ENCODE peak calls at places on chromosomes 4 and X, in nine cellular contexts. One of them, this sample, is unnamed.
A peak's percentile ranks its signal among the peaks of the same experiment; 100 is the strongest.

GRCh38 chr4:145545538-145546224 is 64.0 kb downstream of the SMAD1 start:
- DNase-seq in thyroid gland: no peak
- DNase-seq in tibial nerve: no peak
- DNase-seq in Panc1: peak; percentile 74
- DNase-seq in left lung: no peak
- DNase-seq in A549: peak; percentile 14
- DNase-seq in MM.1S: no peak
- DNase-seq in Peyer's patch: no peak
- DNase-seq in uterus: peak; percentile 58
- DNase-seq in this sample: peak; percentile 97

GRCh38 chrX:10507876-10508275 is 112.5 kb downstream of the MID1 start:
- DNase-seq in Peyer's patch: no peak
- DNase-seq in uterus: no peak
- DNase-seq in Panc1: no peak
- DNase-seq in tibial nerve: no peak
- DNase-seq in left lung: no peak
- DNase-seq in MM.1S: no peak
- DNase-seq in thyroid gland: no peak
- DNase-seq in A549: no peak
- DNase-seq in this sample: no peak

GRCh38 chr4:184961693-184962092 is 56.6 kb upstream of the HELT start:
- DNase-seq in Peyer's patch: no peak
- DNase-seq in MM.1S: no peak
- DNase-seq in tibial nerve: no peak
- DNase-seq in uterus: no peak
- DNase-seq in thyroid gland: no peak
- DNase-seq in Panc1: no peak
- DNase-seq in left lung: peak; percentile 76
- DNase-seq in A549: no peak
- DNase-seq in this sample: no peak

GRCh38 chrX:101160001-101160400 is 59.6 kb upstream of the DRP2 start:
- DNase-seq in MM.1S: no peak
- DNase-seq in tibial nerve: no peak
- DNase-seq in left lung: no peak
- DNase-seq in Peyer's patch: no peak
- DNase-seq in A549: no peak
- DNase-seq in uterus: no peak
- DNase-seq in Panc1: no peak
- DNase-seq in thyroid gland: no peak
- DNase-seq in this sample: no peak

GRCh38 chr4:31366041-31366440 is 645.9 kb downstream of the PCDH7 start:
- DNase-seq in uterus: no peak
- DNase-seq in thyroid gland: no peak
- DNase-seq in Peyer's patch: no peak
- DNase-seq in tibial nerve: no peak
- DNase-seq in MM.1S: no peak
- DNase-seq in A549: no peak
- DNase-seq in left lung: no peak
- DNase-seq in Panc1: no peak
- DNase-seq in this sample: peak; percentile 29

GRCh38 chr4:109947457-109947856 is 34.8 kb downstream of the EGF start:
- DNase-seq in A549: no peak
- DNase-seq in MM.1S: no peak
- DNase-seq in uterus: no peak
- DNase-seq in left lung: no peak
- DNase-seq in Panc1: no peak
- DNase-seq in tibial nerve: no peak
- DNase-seq in Peyer's patch: no peak
- DNase-seq in thyroid gland: no peak
- DNase-seq in this sample: peak; percentile 15

GRCh38 chrX:134718329-134719317 is 60.4 kb upstream of the PLAC1 start:
- DNase-seq in left lung: no peak
- DNase-seq in MM.1S: peak; percentile 72
- DNase-seq in tibial nerve: no peak
- DNase-seq in Peyer's patch: no peak
- DNase-seq in Panc1: peak; percentile 75
- DNase-seq in A549: peak; percentile 80
- DNase-seq in thyroid gland: peak; percentile 60
- DNase-seq in uterus: peak; percentile 52
- DNase-seq in this sample: peak; percentile 94

GRCh38 chr4:108010167-108010566 is 20.5 kb downstream of the HADH start:
- DNase-seq in left lung: no peak
- DNase-seq in tibial nerve: no peak
- DNase-seq in thyroid gland: no peak
- DNase-seq in uterus: no peak
- DNase-seq in A549: no peak
- DNase-seq in Panc1: no peak
- DNase-seq in MM.1S: no peak
- DNase-seq in Peyer's patch: no peak
- DNase-seq in this sample: peak; percentile 55

GRCh38 chr4:160685729-160686128 is 1478.1 kb downstream of the FSTL5 start:
- DNase-seq in A549: no peak
- DNase-seq in MM.1S: no peak
- DNase-seq in uterus: no peak
- DNase-seq in thyroid gland: no peak
- DNase-seq in left lung: no peak
- DNase-seq in tibial nerve: no peak
- DNase-seq in Peyer's patch: no peak
- DNase-seq in Panc1: no peak
- DNase-seq in this sample: no peak

GRCh38 chr4:176043838-176044588 is 21.6 kb upstream of the WDR17 start:
- DNase-seq in A549: no peak
- DNase-seq in MM.1S: no peak
- DNase-seq in uterus: no peak
- DNase-seq in Panc1: no peak
- DNase-seq in tibial nerve: no peak
- DNase-seq in thyroid gland: no peak
- DNase-seq in Peyer's patch: no peak
- DNase-seq in left lung: peak; percentile 53
- DNase-seq in this sample: no peak

GRCh38 chrX:45164021-45164621 is 36.6 kb downstream of the DIPK2B start:
- DNase-seq in MM.1S: no peak
- DNase-seq in thyroid gland: peak; percentile 57
- DNase-seq in left lung: no peak
- DNase-seq in uterus: no peak
- DNase-seq in Peyer's patch: no peak
- DNase-seq in Panc1: no peak
- DNase-seq in A549: no peak
- DNase-seq in tibial nerve: no peak
- DNase-seq in this sample: peak; percentile 17

GRCh38 chrX:151973262-151973661 is 1.2 kb downstream of the GABRE start:
- DNase-seq in MM.1S: no peak
- DNase-seq in Peyer's patch: no peak
- DNase-seq in thyroid gland: no peak
- DNase-seq in tibial nerve: no peak
- DNase-seq in uterus: no peak
- DNase-seq in Panc1: no peak
- DNase-seq in A549: no peak
- DNase-seq in left lung: no peak
- DNase-seq in this sample: no peak
- H3K4me3 ChIP-seq in MM.1S: no peak overlapping the region
- H3K4me3 ChIP-seq in Peyer's patch: no peak overlapping the region
- H3K4me3 ChIP-seq in thyroid gland: peak overlapping the region; percentile 48
- H3K4me3 ChIP-seq in tibial nerve: peak overlapping the region; percentile 61
- H3K4me3 ChIP-seq in uterus: peak overlapping the region; percentile 29
- H3K4me3 ChIP-seq in Panc1: no peak overlapping the region
- H3K4me3 ChIP-seq in A549: peak overlapping the region; percentile 76
- H3K4me3 ChIP-seq in left lung: no peak overlapping the region
- H3K4me3 ChIP-seq in this sample: peak overlapping the region; percentile 64

GRCh38 chr4:73870778-73871177 is 1.6 kb downstream of the CXCL1 start:
- DNase-seq in uterus: no peak
- DNase-seq in Peyer's patch: no peak
- DNase-seq in tibial nerve: no peak
- DNase-seq in Panc1: no peak
- DNase-seq in A549: no peak
- DNase-seq in thyroid gland: no peak
- DNase-seq in left lung: no peak
- DNase-seq in MM.1S: no peak
- DNase-seq in this sample: peak; percentile 63

GRCh38 chr4:73871911-73872310 is 2.7 kb downstream of the CXCL1 start:
- DNase-seq in tibial nerve: no peak
- DNase-seq in Peyer's patch: no peak
- DNase-seq in A549: no peak
- DNase-seq in MM.1S: no peak
- DNase-seq in Panc1: no peak
- DNase-seq in thyroid gland: no peak
- DNase-seq in uterus: no peak
- DNase-seq in left lung: no peak
- DNase-seq in this sample: peak; percentile 62

GRCh38 chr4:73868206-73869129 is 725 bp upstream of the CXCL1 start:
- DNase-seq in thyroid gland: no peak
- DNase-seq in left lung: no peak
- DNase-seq in Peyer's patch: no peak
- DNase-seq in uterus: no peak
- DNase-seq in A549: peak; percentile 13
- DNase-seq in MM.1S: no peak
- DNase-seq in tibial nerve: no peak
- DNase-seq in Panc1: no peak
- DNase-seq in this sample: peak; percentile 53

GRCh38 chr4:73869130-73870055 is at the start of gene CXCL1:
- DNase-seq in left lung: peak; percentile 89
- DNase-seq in Peyer's patch: no peak
- DNase-seq in MM.1S: no peak
- DNase-seq in A549: peak; percentile 37
- DNase-seq in tibial nerve: peak; percentile 22
- DNase-seq in uterus: no peak
- DNase-seq in thyroid gland: peak; percentile 23
- DNase-seq in Panc1: no peak
- DNase-seq in this sample: peak; percentile 73

DNA sequence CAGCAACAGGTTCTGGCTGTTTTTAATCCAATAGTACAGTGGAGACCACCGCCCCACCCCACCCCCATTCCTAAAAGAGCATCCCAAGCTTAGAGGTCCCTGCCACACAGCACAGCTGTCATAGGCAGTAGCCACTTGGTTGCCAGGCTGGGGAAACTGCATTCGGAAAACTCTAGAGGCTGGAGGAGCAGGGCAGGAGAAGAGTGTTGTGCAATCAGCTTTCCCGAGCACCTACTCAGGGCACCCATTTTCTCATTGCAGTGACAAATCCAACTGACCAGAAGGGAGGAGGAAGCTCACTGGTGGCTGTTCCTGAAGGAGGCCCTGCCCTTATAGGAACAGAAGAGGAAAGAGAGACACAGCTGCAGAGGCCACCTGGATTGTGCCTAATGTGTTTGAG is 1.1 kb downstream of the CXCL1 start:
- DNase-seq in Panc1: no peak
- DNase-seq in left lung: peak; percentile 51
- DNase-seq in Peyer's patch: no peak
- DNase-seq in thyroid gland: no peak
- DNase-seq in tibial nerve: no peak
- DNase-seq in uterus: no peak
- DNase-seq in MM.1S: no peak
- DNase-seq in A549: peak; percentile 8
- DNase-seq in this sample: peak; percentile 75
- H3K4me3 ChIP-seq in Panc1: peak overlapping the region; percentile 54
- H3K4me3 ChIP-seq in left lung: no peak overlapping the region
- H3K4me3 ChIP-seq in Peyer's patch: no peak overlapping the region
- H3K4me3 ChIP-seq in thyroid gland: no peak overlapping the region
- H3K4me3 ChIP-seq in tibial nerve: no peak overlapping the region
- H3K4me3 ChIP-seq in uterus: no peak overlapping the region
- H3K4me3 ChIP-seq in MM.1S: no peak overlapping the region
- H3K4me3 ChIP-seq in A549: peak overlapping the region; percentile 91
- H3K4me3 ChIP-seq in this sample: peak overlapping the region; percentile 67

DNA sequence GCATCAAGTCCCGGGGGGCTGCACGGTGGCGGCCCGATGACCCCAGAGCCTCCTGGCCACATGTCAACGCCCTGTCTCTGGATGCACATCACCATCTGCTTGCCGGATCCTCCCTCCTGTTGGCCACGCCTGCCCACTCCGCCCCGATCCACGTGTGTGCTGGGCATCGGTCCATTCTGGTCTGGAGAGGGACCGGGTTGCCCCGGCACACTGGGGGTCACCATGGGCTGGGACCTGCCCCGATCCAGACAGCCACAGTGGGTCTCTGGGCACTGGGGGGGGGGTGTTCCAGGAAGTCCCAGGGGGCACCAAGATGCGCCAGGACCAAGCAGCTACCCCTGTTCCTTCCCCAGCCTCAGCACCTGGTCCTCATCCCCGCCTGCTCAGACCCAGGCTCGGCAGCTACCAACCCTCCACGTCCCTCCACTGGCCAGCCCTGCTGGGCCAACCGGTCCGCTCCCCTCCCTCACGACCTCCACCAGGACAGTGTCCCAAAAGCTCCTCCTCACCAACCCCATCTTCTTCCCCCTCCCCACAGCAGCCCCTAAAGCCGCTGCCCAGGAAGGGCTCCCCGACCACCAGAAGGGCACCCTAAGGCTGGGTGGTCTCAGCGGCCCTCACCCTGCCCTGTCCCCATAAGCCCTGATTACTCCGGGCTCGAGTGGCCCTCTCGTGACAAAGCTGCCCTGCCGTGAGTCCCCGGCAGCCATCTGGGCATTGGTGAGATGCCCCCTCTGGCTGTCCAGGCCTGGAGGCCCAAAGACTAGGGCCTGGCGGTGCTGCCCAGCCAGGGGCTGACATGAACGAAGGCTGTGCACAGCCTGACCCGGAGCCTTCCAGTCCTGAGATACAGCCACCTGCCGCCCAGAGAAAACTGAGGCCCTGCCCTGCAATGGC is 4.6 kb downstream of the CTBP1 start:
- DNase-seq in uterus: peak; percentile 31
- DNase-seq in left lung: peak; percentile 65
- DNase-seq in tibial nerve: peak; percentile 1
- DNase-seq in Panc1: no peak
- DNase-seq in Peyer's patch: no peak
- DNase-seq in MM.1S: no peak
- DNase-seq in thyroid gland: no peak
- DNase-seq in A549: no peak
- DNase-seq in this sample: no peak
- H3K4me3 ChIP-seq in uterus: no peak overlapping the region
- H3K4me3 ChIP-seq in left lung: no peak overlapping the region
- H3K4me3 ChIP-seq in tibial nerve: peak overlapping the region; percentile 5
- H3K4me3 ChIP-seq in Panc1: no peak overlapping the region
- H3K4me3 ChIP-seq in Peyer's patch: no peak overlapping the region
- H3K4me3 ChIP-seq in MM.1S: no peak overlapping the region
- H3K4me3 ChIP-seq in thyroid gland: no peak overlapping the region
- H3K4me3 ChIP-seq in A549: no peak overlapping the region
- H3K4me3 ChIP-seq in this sample: no peak overlapping the region

DNA sequence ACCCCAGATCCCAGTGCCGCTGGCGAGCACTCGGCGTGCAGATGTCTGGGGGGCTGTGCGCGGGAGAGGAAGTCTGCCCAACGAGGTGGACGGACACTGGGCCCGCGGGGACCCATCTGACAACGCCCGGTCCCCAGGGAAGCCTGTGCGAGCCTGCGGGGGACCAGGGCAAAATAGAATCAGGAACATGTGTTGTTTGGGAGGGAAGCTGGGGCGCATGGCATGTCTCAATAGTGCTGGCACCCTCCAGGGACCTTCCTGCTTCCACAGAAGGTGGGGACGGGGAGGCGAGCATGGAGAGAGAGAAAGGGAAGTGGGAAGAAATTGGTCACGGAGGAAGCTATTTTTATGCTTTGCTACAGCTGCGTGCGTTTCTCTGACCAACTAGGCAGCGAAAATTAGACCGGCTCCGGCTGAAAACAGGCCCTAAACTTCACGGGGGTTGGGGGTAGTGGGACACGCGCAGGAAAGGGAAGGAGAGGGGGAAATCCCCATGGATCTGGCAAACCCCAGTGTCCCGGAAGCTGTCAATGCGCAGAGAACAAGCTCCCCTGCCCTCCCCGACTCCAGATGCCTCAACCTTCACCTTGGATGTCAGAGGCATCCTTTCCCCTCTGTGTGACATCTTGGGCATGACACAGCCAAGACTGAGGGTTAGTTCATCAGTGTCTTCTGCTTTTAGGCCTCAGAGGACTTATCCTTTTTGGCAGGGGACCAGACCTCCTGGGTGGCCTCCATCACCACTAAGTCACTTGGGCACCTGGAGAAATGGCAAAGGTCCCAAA is 169.8 kb upstream of the BCOR start:
- DNase-seq in MM.1S: no peak
- DNase-seq in Peyer's patch: no peak
- DNase-seq in Panc1: no peak
- DNase-seq in left lung: no peak
- DNase-seq in thyroid gland: peak; percentile 6
- DNase-seq in A549: no peak
- DNase-seq in uterus: no peak
- DNase-seq in tibial nerve: peak; percentile 12
- DNase-seq in this sample: no peak
- H3K4me3 ChIP-seq in MM.1S: peak overlapping the region; percentile 50
- H3K4me3 ChIP-seq in Peyer's patch: peak overlapping the region; percentile 39
- H3K4me3 ChIP-seq in Panc1: peak overlapping the region; percentile 39
- H3K4me3 ChIP-seq in left lung: peak overlapping the region; percentile 21
- H3K4me3 ChIP-seq in thyroid gland: peak overlapping the region; percentile 19
- H3K4me3 ChIP-seq in A549: peak overlapping the region; percentile 64
- H3K4me3 ChIP-seq in uterus: peak overlapping the region; percentile 28
- H3K4me3 ChIP-seq in tibial nerve: peak overlapping the region; percentile 57
- H3K4me3 ChIP-seq in this sample: no peak overlapping the region